ENCODE peak calls at places on chromosomes 16 and 17, in four cellular contexts. Y, X, F and Q are unnamed samples.

GRCh38 chr17:66786101-66786500 is 48.8 kb upstream of the CACNG5 start:
- DNase-seq in Y (no peak), X (no peak), F (no peak), Q (no peak)

GRCh38 chr17:40068129-40068581 is 5.4 kb downstream of the THRA start:
- DNase-seq in Y (no peak), X (peak; percentile 11), F (no peak), Q (peak; percentile 55)

GRCh38 chr17:64778367-64779290 is 116.5 kb upstream of the SMURF2 start:
- DNase-seq in Y (no peak), X (no peak), F (no peak), Q (no peak)

GRCh38 chr17:4893721-4894560 is 5.4 kb upstream of the C17orf107 start:
- DNase-seq in Y (no peak), X (no peak), F (no peak), Q (no peak)

GRCh38 chr16:84254080-84254479 is 14.3 kb upstream of the KCNG4 start:
- DNase-seq in Y (no peak), X (no peak), F (no peak), Q (no peak)

GRCh38 chr16:49344401-49344800 is 29.2 kb upstream of the C16orf78 start:
- DNase-seq in Y (no peak), X (no peak), F (no peak), Q (no peak)

GRCh38 chr16:84496991-84497390 is 7.5 kb downstream of the MEAK7 start:
- DNase-seq in Y (no peak), X (no peak), F (no peak), Q (no peak)

GRCh38 chr17:28563475-28563874 is 7.8 kb downstream of the PIGS start:
- DNase-seq in Y (no peak), X (no peak), F (peak; percentile 24), Q (no peak)

GRCh38 chr16:52022177-52022576 is 524.8 kb downstream of the TOX3 start:
- DNase-seq in Y (no peak), X (no peak), F (no peak), Q (no peak)

GRCh38 chr17:64332502-64332901 is 58.2 kb downstream of the PECAM1 start:
- DNase-seq in Y (no peak), X (no peak), F (no peak), Q (peak; percentile 77)

GRCh38 chr17:21235921-21236320 is 17.3 kb downstream of the NATD1 start:
- DNase-seq in Y (no peak), X (no peak), F (no peak), Q (no peak)

GRCh38 chr17:1882836-1883235 is 53.0 kb downstream of the RPA1 start:
- DNase-seq in Y (no peak), X (no peak), F (peak; percentile 55), Q (no peak)

GRCh38 chr16:30740364-30741251 is 7.6 kb upstream of the PHKG2 start:
- DNase-seq in Y (peak; percentile 83), X (peak; percentile 80), F (peak; percentile 87), Q (peak; percentile 94)

GRCh38 chr16:68370921-68371651 is 60.3 kb downstream of the PRMT7 start:
- DNase-seq in Y (no peak), X (no peak), F (no peak), Q (no peak)

GRCh38 chr16:87240211-87241134 is 76.7 kb downstream of the C16orf95 start:
- DNase-seq in Y (no peak), X (no peak), F (peak; percentile 20), Q (no peak)

GRCh38 chr16:74480150-74481029 is 59.1 kb upstream of the CLEC18B start:
- DNase-seq in Y (peak; percentile 24), X (peak; percentile 35), F (peak; percentile 34), Q (no peak)

GRCh38 chr16:50154369-50154947 is 1.4 kb downstream of the TENT4B start:
- DNase-seq in Y (no peak), X (peak; percentile 29), F (no peak), Q (no peak)

GRCh38 chr17:62822080-62822904 is 14.2 kb upstream of the MARCHF10 start:
- DNase-seq in Y (no peak), X (no peak), F (peak; percentile 21), Q (peak; percentile 16)

GRCh38 chr16:30786115-30786935 is 680 bp downstream of the ZNF629 start:
- DNase-seq in Y (peak; percentile 41), X (no peak), F (peak; percentile 61), Q (peak; percentile 41)

GRCh38 chr16:78460428-78460827 is 361.0 kb downstream of the WWOX start:
- DNase-seq in Y (no peak), X (no peak), F (no peak), Q (no peak)

GRCh38 chr17:4249452-4250029 is 14.2 kb downstream of the ANKFY1 start:
- DNase-seq in Y (no peak), X (no peak), F (peak; percentile 60), Q (no peak)

GRCh38 chr17:44775838-44776621 is 17.2 kb downstream of the ADAM11 start:
- DNase-seq in Y (no peak), X (no peak), F (no peak), Q (peak; percentile 58)

GRCh38 chr17:21302711-21303425 is 18.4 kb downstream of the MAP2K3 start:
- DNase-seq in Y (peak; percentile 17), X (no peak), F (no peak), Q (peak; percentile 63)

GRCh38 chr17:42929497-42929844 is 28.9 kb downstream of the G6PC1 start:
- DNase-seq in Y (no peak), X (no peak), F (no peak), Q (no peak)

GRCh38 chr17:51000835-51001638 is 119.6 kb downstream of the SPAG9 start:
- DNase-seq in Y (no peak), X (peak; percentile 47), F (peak; percentile 87), Q (no peak)

GRCh38 chr17:60353773-60354172 is 38.2 kb downstream of the USP32 start:
- DNase-seq in Y (no peak), X (no peak), F (no peak), Q (no peak)

GRCh38 chr16:3646348-3646920 is 8.1 kb upstream of the DNASE1 start:
- DNase-seq in Y (no peak), X (no peak), F (no peak), Q (no peak)

GRCh38 chr17:66652840-66653507 is 181.9 kb upstream of the CACNG5 start:
- DNase-seq in Y (no peak), X (no peak), F (peak; percentile 22), Q (no peak)

GRCh38 chr16:83305092-83305491 is 502.7 kb upstream of the HSBP1 start:
- DNase-seq in Y (no peak), X (no peak), F (peak; percentile 19), Q (no peak)

GRCh38 chr16:85172465-85173071 is 60.3 kb upstream of the CIBAR2 start:
- DNase-seq in Y (no peak), X (no peak), F (peak; percentile 49), Q (no peak)

GRCh38 chr16:54286330-54287017 is at the start of gene IRX3:
- DNase-seq in Y (peak; percentile 69), X (peak; percentile 92), F (peak; percentile 43), Q (peak; percentile 90)

GRCh38 chr16:54327609-54328008 is 41.0 kb upstream of the IRX3 start:
- DNase-seq in Y (no peak), X (no peak), F (no peak), Q (no peak)

GRCh38 chr16:16014329-16015224 is 65.2 kb downstream of the ABCC1 start:
- DNase-seq in Y (peak; percentile 75), X (peak; percentile 71), F (peak; percentile 69), Q (peak; percentile 72)

GRCh38 chr17:82064433-82065192 is 991 bp downstream of the DUS1L start:
- DNase-seq in Y (peak; percentile 10), X (no peak), F (no peak), Q (peak; percentile 51)

GRCh38 chr16:89446136-89446974 is 44.0 kb downstream of the ANKRD11 start:
- DNase-seq in Y (no peak), X (no peak), F (no peak), Q (no peak)

GRCh38 chr17:40191237-40192208 is 14.3 kb downstream of the RAPGEFL1 start:
- DNase-seq in Y (peak; percentile 75), X (peak; percentile 65), F (peak; percentile 78), Q (peak; percentile 76)

GRCh38 chr17:6045621-6046357 is 24.4 kb upstream of the WSCD1 start:
- DNase-seq in Y (no peak), X (no peak), F (no peak), Q (no peak)
- H3K27ac ChIP-seq in Y (no peak overlapping the region), X (no peak overlapping the region), F (no peak overlapping the region), Q (no peak overlapping the region)

GRCh38 chr17:76267051-76267576 is 2.0 kb downstream of the UBALD2 start:
- DNase-seq in Y (no peak), X (no peak), F (no peak), Q (no peak)
- H3K4me1 ChIP-seq in Y (peaks cover 81% of the 10 kb centered on the region), X (peaks cover 63% of the 10 kb centered on the region), F (peaks cover 18% of the 10 kb centered on the region), Q (peaks cover 20% of the 10 kb centered on the region)

GRCh38 chr16:2030036-2030435 is 3.3 kb downstream of the NHERF2 start:
- DNase-seq in Y (no peak), X (no peak), F (no peak), Q (no peak)

GRCh38 chr16:2031081-2031577 is 4.4 kb downstream of the NHERF2 start:
- DNase-seq in Y (peak; percentile 52), X (peak; percentile 87), F (no peak), Q (peak; percentile 87)

GRCh38 chr16:2033057-2033911 is 6.6 kb downstream of the NHERF2 start:
- DNase-seq in Y (peak; percentile 61), X (peak; percentile 81), F (peak; percentile 55), Q (peak; percentile 88)

GRCh38 chr16:2034695-2035430 is 8.2 kb downstream of the NHERF2 start:
- DNase-seq in Y (no peak), X (no peak), F (no peak), Q (peak; percentile 74)

DNA sequence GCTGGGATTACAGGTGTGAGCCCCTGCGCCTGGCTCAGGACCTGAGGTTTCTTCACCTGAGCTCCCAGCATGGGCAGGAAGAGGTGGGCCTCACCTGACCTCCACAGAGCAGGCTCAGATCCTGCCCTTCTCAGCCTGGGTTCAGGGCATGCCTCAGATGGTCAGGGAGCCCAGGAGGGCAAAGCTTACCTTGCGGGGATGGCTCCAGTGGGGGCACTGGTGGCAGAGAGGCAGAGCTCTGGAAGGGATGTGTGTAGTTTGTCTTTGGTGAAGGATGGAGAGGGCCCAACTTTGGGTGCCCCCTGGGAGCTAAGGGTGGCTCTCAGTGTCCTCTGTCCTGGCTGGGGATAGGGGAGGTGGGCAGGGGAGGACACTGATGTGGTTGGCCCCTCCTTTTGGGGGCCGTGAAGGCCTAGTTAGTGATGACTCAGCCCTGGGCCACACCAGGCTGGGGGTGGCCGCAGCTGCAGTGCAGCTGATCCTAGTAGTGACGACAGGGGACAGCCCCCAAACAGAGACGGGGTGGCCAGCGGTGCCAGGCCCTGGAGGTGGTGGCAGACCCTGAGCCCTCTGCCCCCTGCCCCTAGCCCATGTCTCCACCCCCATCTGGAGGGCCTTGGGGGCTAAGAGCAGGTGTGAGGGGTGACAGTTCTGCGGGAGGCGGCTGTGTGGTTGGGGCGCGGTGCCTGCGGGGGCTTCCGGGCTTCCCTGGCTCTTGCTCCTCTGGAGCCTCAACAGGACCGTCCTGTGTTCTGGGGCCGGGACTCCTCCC is 5.8 kb downstream of the NHERF2 start:
- DNase-seq in Y (no peak), X (no peak), F (no peak), Q (peak; percentile 78)
- H3K4me3 ChIP-seq in Y (peak overlapping the region; percentile 66), X (no peak overlapping the region), F (peak overlapping the region; percentile 54), Q (no peak overlapping the region)

GRCh38 chr16:57300387-57301125 is 16.1 kb upstream of the PLLP start:
- DNase-seq in Y (peak; percentile 98), X (peak; percentile 99), F (peak; percentile 99), Q (peak; percentile 99)
- H3K27ac ChIP-seq in Y (peak overlapping the region; percentile 84), X (peak overlapping the region; percentile 87), F (peak overlapping the region; percentile 68), Q (no peak overlapping the region)

DNA sequence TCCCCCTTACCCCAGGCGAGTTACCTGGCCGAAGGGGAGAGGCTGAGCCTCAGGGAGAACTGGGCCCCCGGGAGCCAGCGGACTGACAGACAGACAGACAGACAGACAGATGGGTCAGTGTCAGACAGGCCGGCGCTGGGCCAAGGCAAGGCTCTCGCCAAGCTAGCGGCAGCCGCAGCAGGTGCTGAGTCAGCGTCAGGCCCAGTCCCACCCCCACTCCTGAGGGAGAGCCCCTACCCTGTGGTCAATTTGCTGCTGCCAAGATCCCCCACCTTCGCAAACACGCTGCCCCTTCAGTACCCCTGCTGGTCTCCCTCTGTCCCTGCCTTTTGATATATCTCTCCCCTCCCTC is 1.5 kb downstream of the FGF11 start:
- DNase-seq in Y (peak; percentile 85), X (peak; percentile 41), F (no peak), Q (peak; percentile 68)
- H3K4me1 ChIP-seq in Y (peaks cover 50% of the 10 kb centered on the region), X (peaks cover 35% of the 10 kb centered on the region), F (peaks cover 18% of the 10 kb centered on the region), Q (no peaks in the 10 kb centered on the region)